ENCODE peak calls at places on chromosomes 6 and 20, in six cellular contexts. R, W, Y, K, S and Q are unnamed samples.

GRCh38 chr6:118952683-118953082 is 17.7 kb upstream of the MCM9 start:
- DNase-seq in R (no peak), W (no peak), S (no peak), Y (no peak), K (no peak), Q (no peak)

GRCh38 chr20:33875534-33876026 is 64.4 kb downstream of the CHMP4B start:
- DNase-seq in S (no peak), W (no peak), Y (no peak), R (no peak), K (no peak), Q (no peak)

GRCh38 chr20:6502999-6503398 is 264.5 kb upstream of the BMP2 start:
- DNase-seq in Y (no peak), S (no peak), K (no peak), R (no peak), W (no peak), Q (no peak)

GRCh38 chr6:71496018-71496800 is 207.6 kb downstream of the OGFRL1 start:
- DNase-seq in Y (no peak), W (no peak), K (peak), R (no peak), S (no peak), Q (no peak)

GRCh38 chr20:33653218-33653899 is 8.8 kb upstream of the C20orf144 start:
- DNase-seq in W (peak), K (peak), R (peak), S (no peak), Y (peak), Q (peak)

GRCh38 chr6:163688971-163689370 is 274.5 kb downstream of the QKI start:
- DNase-seq in K (no peak), Y (no peak), S (no peak), R (no peak), W (no peak), Q (no peak)

GRCh38 chr20:15076785-15077184 is 739.4 kb upstream of the FLRT3 start:
- DNase-seq in Y (no peak), K (no peak), S (no peak), W (no peak), R (no peak), Q (no peak)

GRCh38 chr6:71584712-71585436 is 296.3 kb downstream of the OGFRL1 start:
- DNase-seq in W (no peak), Y (no peak), S (peak), K (no peak), R (no peak), Q (no peak)

GRCh38 chr6:105511639-105512038 is 108.8 kb upstream of the PREP start:
- DNase-seq in R (no peak), W (no peak), Y (no peak), K (no peak), S (no peak), Q (no peak)

GRCh38 chr6:13331516-13332348 is 3.4 kb upstream of the TBC1D7 start:
- DNase-seq in S (no peak), W (no peak), K (no peak), R (no peak), Y (peak), Q (no peak)

DNA sequence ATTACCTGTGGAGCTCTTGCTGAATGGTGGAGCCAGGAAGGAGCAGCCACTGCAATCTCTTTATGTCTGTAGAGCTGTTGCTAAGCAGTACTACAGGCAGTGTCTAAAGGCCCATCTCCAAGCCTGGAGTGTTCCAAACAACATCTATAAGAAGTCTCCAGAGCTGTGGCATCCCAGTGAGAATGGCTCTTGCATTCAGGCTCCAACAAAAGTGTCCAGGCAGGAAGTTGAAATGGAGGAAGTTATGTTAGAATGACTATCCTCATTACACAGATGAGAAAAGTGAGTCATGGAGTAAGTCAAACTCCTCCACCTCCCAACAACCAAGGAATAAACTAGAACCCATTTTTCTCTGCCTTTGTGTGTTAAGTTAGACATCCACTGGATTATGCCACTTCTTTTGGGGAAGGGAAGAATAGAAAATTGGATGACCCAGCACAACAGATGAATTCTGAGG is 288.5 kb upstream of the STXBP5 start:
- DNase-seq in Y (no peak), W (no peak), R (no peak), K (no peak), S (no peak), Q (no peak)
- H3K27ac ChIP-seq in Y (peak), W (no peak), R (peak), K (peak), S (no peak), Q (no peak)

GRCh38 chr6:31878761-31879542 is at the start of gene SLC44A4:
- DNase-seq in Y (no peak), W (peak), K (peak), S (no peak), R (peak), Q (peak)
- TF ChIP-seq POLR2A in Y (no peak), W (no peak), K (peak), S (peak), R (no peak), Q (no peak)

GRCh38 chr6:28943557-28944411 is 20.0 kb upstream of the TRIM27 start:
- DNase-seq in Y (no peak), S (peak), K (peak), R (peak), W (peak), Q (peak)

GRCh38 chr6:28940859-28941680 is 17.3 kb upstream of the TRIM27 start:
- DNase-seq in S (no peak), R (peak), Y (peak), K (peak), W (peak), Q (peak)

GRCh38 chr6:28941681-28942448 is 18.1 kb upstream of the TRIM27 start:
- DNase-seq in W (peak), R (no peak), Y (no peak), K (no peak), S (no peak), Q (no peak)

GRCh38 chr6:28944412-28945006 is 20.7 kb upstream of the TRIM27 start:
- DNase-seq in K (peak), Y (no peak), W (peak), S (no peak), R (peak), Q (peak)

DNA sequence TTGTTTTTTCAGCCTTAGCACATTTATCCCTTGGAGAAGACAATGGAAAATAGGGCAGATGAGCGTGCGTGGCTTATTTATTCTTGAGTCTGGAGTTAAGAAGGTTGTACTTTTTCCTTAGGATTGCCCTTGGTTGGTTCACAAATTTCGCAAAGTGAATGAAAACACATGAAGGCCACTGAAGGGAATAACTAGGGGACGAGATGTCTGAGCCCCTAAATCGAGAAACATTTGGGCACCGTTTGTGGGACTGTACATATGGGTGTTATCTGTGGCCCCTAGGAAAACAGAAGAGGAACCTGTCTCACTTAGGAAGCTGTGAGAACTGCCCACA is 19.4 kb upstream of the TRIM27 start:
- DNase-seq in K (no peak), S (no peak), W (no peak), R (no peak), Y (no peak), Q (no peak)
- H3K27ac ChIP-seq in K (no peak), S (no peak), W (no peak), R (no peak), Y (no peak), Q (no peak)

GRCh38 chr6:136826216-136826615 is 3.8 kb downstream of the PEX7 start:
- DNase-seq in R (no peak), Y (no peak), W (no peak), S (no peak), K (no peak), Q (peak)

GRCh38 chr6:136823128-136823660 is 802 bp downstream of the PEX7 start:
- DNase-seq in W (no peak), R (no peak), K (no peak), Y (no peak), S (peak), Q (peak)

GRCh38 chr6:136820541-136820940 is 1.9 kb upstream of the PEX7 start:
- DNase-seq in Y (no peak), W (no peak), K (no peak), S (no peak), R (no peak), Q (peak)

GRCh38 chr6:136822051-136822378 is 377 bp upstream of the PEX7 start:
- DNase-seq in R (no peak), W (peak), Y (no peak), S (no peak), K (no peak), Q (no peak)

DNA sequence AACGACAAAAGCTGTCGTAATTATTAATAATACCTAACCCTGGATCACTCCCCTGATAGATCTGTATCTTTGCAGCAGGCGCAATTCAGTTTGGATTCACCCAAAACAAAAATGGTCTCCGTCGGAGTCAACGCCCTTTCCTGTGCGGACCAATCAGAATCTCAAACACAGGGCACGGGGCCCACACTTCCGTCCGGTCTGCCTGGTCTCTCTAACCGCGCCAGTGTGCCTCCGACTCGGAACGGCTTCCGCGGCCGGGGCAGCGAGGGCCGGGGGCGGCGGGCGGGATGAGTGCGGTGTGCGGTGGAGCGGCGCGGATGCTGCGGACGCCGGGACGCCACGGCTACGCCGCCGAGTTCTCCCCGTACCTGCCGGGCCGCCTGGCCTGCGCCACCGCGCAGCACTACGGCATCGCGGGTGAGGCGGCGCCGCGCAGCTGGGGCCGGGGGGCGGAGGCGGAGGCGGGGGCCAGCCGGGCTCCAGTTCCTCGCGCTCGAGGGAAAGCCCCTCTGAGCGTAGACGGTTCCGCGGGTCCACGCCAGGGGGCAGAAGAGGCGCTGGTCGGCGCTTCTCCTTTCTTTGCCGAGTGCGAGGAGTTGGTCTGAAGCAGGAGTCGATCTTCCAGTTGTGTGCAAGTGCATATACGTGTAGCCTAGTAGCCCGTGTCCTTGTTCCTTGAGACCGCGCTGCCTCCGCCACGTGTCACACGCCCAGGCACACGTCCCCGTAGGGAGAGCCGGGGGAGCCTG is at the start of gene PEX7:
- DNase-seq in S (peak), K (peak), R (peak), W (peak), Y (peak), Q (peak)
- TF ChIP-seq POLR2A in S (peak), K (peak), R (no peak), W (peak), Y (peak), Q (peak)

DNA sequence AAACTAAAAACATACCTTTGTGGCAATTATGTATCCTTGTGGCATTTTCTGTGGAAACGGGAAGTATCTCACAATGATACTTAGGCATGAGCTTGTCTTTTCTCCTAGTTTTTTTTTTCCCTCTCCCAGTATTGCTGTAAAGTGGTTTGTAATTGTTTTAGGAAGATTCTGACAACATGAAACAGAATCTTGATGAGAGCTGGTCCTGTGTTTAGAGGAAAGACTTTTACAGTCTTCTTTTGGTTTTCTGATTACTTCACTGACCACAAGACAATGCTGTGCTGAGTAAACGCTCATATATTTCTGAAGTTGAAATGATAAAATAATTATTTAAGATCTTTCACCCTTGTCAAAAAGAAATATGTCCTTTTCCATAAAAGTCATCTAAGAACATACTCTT is 201.2 kb downstream of the FOXC1 start:
- DNase-seq in S (no peak), K (no peak), Y (no peak), R (no peak), W (no peak), Q (no peak)
- H3K27ac ChIP-seq in S (no peak), K (no peak), Y (no peak), R (no peak), W (no peak), Q (no peak)

DNA sequence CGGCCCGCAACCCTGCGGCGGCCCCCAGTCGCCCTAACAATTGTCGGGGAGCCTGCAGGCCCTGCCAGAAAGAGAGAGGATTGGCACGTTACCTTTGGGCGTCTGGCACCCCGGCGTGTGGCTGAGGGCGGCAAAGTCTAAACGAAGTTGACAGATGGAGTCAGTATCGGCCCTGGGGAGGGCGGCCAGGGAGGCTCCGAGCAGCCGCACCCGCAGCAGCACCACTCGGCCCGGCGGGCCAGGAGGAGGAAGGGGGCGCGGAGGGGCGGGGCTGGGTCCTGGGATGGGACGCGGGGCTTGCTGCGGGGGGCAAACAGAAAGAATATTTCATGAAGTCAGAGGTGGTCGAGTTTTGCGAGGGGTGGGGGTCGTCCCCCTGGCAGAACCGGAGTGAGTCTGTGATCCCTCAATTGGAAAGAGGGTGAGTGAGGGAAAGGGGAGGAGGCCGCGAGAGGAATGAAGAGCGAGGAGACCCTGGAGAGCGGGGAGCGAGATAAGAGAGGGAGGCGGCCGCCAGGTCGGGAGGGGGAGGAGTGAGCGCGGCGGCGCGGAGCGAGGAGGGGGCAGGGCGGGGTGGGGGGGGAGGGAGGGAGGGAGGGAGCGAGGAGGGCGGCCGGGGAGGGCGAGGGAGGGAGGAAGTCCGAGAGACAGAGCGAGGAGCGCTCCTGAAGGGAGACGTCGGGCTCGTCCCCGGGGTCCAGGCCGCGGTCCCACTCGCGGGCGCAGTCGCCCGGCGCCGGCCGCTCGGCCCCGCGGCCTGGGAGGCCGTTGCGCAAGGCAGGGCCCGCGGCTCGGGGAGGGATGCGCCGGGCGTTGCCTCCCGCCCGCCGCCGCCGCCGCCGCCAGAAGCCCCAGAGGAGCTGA is at the start of gene FOXF2:
- DNase-seq in W (peak), S (peak), Y (no peak), R (no peak), K (no peak), Q (no peak)
- TF ChIP-seq POLR2A in W (no peak), S (peak), Y (no peak), R (no peak), K (no peak), Q (no peak)

DNA sequence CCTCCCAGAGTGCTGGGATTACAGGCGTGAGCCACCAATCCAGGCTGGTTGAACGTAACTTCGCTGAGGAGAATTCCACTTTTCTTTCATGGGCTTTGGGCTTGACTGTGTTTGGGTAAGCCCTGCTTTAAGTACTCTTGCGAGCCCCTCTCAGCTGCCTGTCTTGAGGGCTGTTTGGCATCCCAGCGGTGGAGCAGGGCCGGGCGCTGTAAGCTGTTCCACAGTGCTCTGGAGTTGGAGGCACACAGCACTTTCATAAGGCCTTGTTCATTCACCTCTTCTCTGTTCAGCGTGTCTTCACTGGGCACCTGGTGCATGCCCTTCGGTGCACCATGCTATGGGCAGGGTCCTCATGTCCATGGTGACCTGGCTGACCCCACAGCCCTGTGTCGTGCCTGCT is 21.6 kb downstream of the PNLDC1 start:
- DNase-seq in W (no peak), S (no peak), R (no peak), K (no peak), Y (no peak), Q (no peak)
- H3K27ac ChIP-seq in W (no peak), S (no peak), R (no peak), K (no peak), Y (no peak), Q (no peak)

GRCh38 chr6:7916959-7917358 is 6.4 kb upstream of the TXNDC5 start:
- DNase-seq in S (no peak), W (no peak), Y (no peak), R (no peak), K (no peak), Q (no peak)
- TF ChIP-seq POLR2A in S (no peak), W (no peak), Y (no peak), R (no peak), K (no peak), Q (no peak)